ENCODE peak calls at places on chromosome 4, in six cellular contexts. R, G, J, F, K and H are unnamed samples.

GRCh38 chr4:21413807-21414370 is 534.7 kb downstream of the KCNIP4 start:
- DNase-seq in R (no peak), F (no peak), J (no peak), G (no peak), K (no peak), H (no peak)

GRCh38 chr4:109730294-109731051 is 603 bp upstream of the PLA2G12A start:
- DNase-seq in K (peak), R (no peak), G (peak), J (no peak), F (peak), H (peak)

GRCh38 chr4:134024251-134024650 is 177.3 kb downstream of the PABPC4L start:
- DNase-seq in F (no peak), R (no peak), G (no peak), K (no peak), J (no peak), H (no peak)

GRCh38 chr4:156547891-156548290 is 423.7 kb downstream of the PDGFC start:
- DNase-seq in K (no peak), J (no peak), G (no peak), F (no peak), R (no peak), H (no peak)

GRCh38 chr4:55758570-55758969 is 61.0 kb upstream of the EXOC1L start:
- DNase-seq in R (peak), K (no peak), G (no peak), J (no peak), F (no peak), H (no peak)

GRCh38 chr4:4719446-4719845 is 140.0 kb upstream of the MSX1 start:
- DNase-seq in J (no peak), K (no peak), G (no peak), R (no peak), F (no peak), H (no peak)

GRCh38 chr4:18291313-18291712 is 269.8 kb upstream of the LCORL start:
- DNase-seq in K (no peak), F (no peak), G (no peak), J (no peak), R (no peak), H (no peak)

GRCh38 chr4:75069493-75070074 is 136.7 kb downstream of the PARM1 start:
- DNase-seq in K (no peak), G (no peak), J (no peak), R (no peak), F (no peak), H (no peak)

GRCh38 chr4:89572224-89572858 is 264.6 kb downstream of the SNCA start:
- DNase-seq in J (no peak), K (no peak), G (no peak), R (peak), F (no peak), H (peak)

GRCh38 chr4:125704726-125705125 is 390.0 kb downstream of the FAT4 start:
- DNase-seq in F (no peak), K (peak), J (no peak), G (no peak), R (no peak), H (no peak)

GRCh38 chr4:153427363-153428071 is 38.6 kb upstream of the TMEM131L start:
- DNase-seq in J (no peak), K (no peak), G (peak), F (no peak), R (no peak), H (no peak)

GRCh38 chr4:8655411-8656184 is 63.0 kb downstream of the CPZ start:
- DNase-seq in J (no peak), K (no peak), G (no peak), F (no peak), R (no peak), H (no peak)

GRCh38 chr4:36363024-36363423 is 81.6 kb downstream of the DTHD1 start:
- DNase-seq in F (no peak), G (peak), K (no peak), J (no peak), R (no peak), H (no peak)

GRCh38 chr4:143186202-143186601 is 1.5 kb downstream of the USP38 start:
- DNase-seq in G (no peak), K (no peak), J (no peak), F (no peak), R (no peak), H (no peak)

GRCh38 chr4:40710484-40711269 is 39.1 kb upstream of the NSUN7 start:
- DNase-seq in K (no peak), F (no peak), J (no peak), R (no peak), G (no peak), H (no peak)

GRCh38 chr4:149997881-149998421 is 80.3 kb upstream of the DCLK2 start:
- DNase-seq in J (no peak), K (peak), R (no peak), G (peak), F (no peak), H (no peak)

GRCh38 chr4:126223784-126224407 is 909.1 kb downstream of the FAT4 start:
- DNase-seq in R (no peak), F (no peak), K (peak), J (no peak), G (peak), H (no peak)

GRCh38 chr4:128707864-128708263 is 101.6 kb upstream of the JADE1 start:
- DNase-seq in R (no peak), F (no peak), G (no peak), J (no peak), K (peak), H (no peak)

GRCh38 chr4:140176735-140177134 is 22.8 kb upstream of the MAML3 start:
- DNase-seq in K (no peak), J (no peak), F (peak), R (no peak), G (no peak), H (no peak)

GRCh38 chr4:140343303-140343702 is 30.1 kb upstream of the SCOC start:
- DNase-seq in G (peak), F (no peak), K (no peak), J (no peak), R (no peak), H (no peak)

GRCh38 chr4:663438-664428 is 10.3 kb downstream of the ATP5ME start:
- DNase-seq in K (no peak), F (no peak), G (no peak), J (peak), R (no peak), H (no peak)

GRCh38 chr4:177558995-177559394 is 116.8 kb upstream of the AGA start:
- DNase-seq in R (no peak), F (no peak), K (no peak), J (peak), G (no peak), H (no peak)

GRCh38 chr4:8010618-8011017 is 71.0 kb upstream of the AFAP1 start:
- DNase-seq in G (no peak), J (no peak), R (peak), F (peak), K (no peak), H (no peak)

GRCh38 chr4:165560941-165561340 is 182.1 kb downstream of the CPE start:
- DNase-seq in G (no peak), F (peak), J (no peak), R (no peak), K (no peak), H (no peak)